ENCODE peak calls at places on chromosome 1, in ten cellular contexts. R is CD8-positive, alpha-beta memory T cell; A is MM.1S; X is adipocyte; U is psoas muscle; Q is CD4-positive, CD25-positive, alpha-beta regulatory T cell; T is Caco-2; W is fibroblast of lung; L is cardiac muscle cell; J is thoracic aorta. C is an unnamed sample.
A peak's percentile ranks its signal among the peaks of the same experiment; 100 is the strongest.

GRCh38 chr1:1827089-1827433 is 48.8 kb upstream of the NADK start:
- DNase-seq in R (no peak), A (no peak), X (no peak), U (no peak), Q (no peak), T (no peak), W (peak; percentile 11), L (no peak), J (no peak), C (peak; percentile 65)

GRCh38 chr1:196278816-196279215 is 329.4 kb downstream of the KCNT2 start:
- DNase-seq in R (no peak), A (no peak), X (no peak), U (no peak), Q (no peak), T (no peak), W (no peak), L (no peak), J (no peak), C (no peak)

GRCh38 chr1:207972350-207972749 is 61.4 kb upstream of the CD34 start:
- DNase-seq in R (no peak), A (no peak), X (no peak), U (no peak), Q (no peak), T (no peak), W (no peak), L (no peak), J (no peak), C (no peak)

GRCh38 chr1:164456272-164456671 is 102.7 kb upstream of the PBX1 start:
- DNase-seq in R (no peak), A (no peak), X (no peak), U (no peak), Q (no peak), T (no peak), W (no peak), L (no peak), J (no peak), C (no peak)

GRCh38 chr1:112673589-112674439 is 645 bp upstream of the MOV10 start:
- DNase-seq in R (peak; percentile 12), A (peak; percentile 31), X (peak; percentile 79), U (no peak), Q (no peak), T (peak; percentile 10), W (peak; percentile 65), L (peak; percentile 38), J (no peak), C (peak; percentile 37)

GRCh38 chr1:184416921-184417320 is 30.1 kb downstream of the C1orf21 start:
- DNase-seq in R (no peak), A (no peak), X (no peak), U (no peak), Q (no peak), T (no peak), W (no peak), L (peak; percentile 4), J (no peak), C (no peak)

GRCh38 chr1:223087231-223087990 is 55.6 kb downstream of the TLR5 start:
- DNase-seq in R (no peak), A (no peak), X (peak; percentile 39), U (no peak), Q (no peak), T (no peak), W (peak; percentile 36), L (no peak), J (no peak), C (no peak)

GRCh38 chr1:231628207-231628876 is 1.8 kb downstream of the DISC1 start:
- DNase-seq in R (no peak), A (no peak), X (peak; percentile 35), U (no peak), Q (no peak), T (no peak), W (no peak), L (no peak), J (no peak), C (peak; percentile 27)

GRCh38 chr1:107963009-107963408 is 2.0 kb downstream of the VAV3 start:
- DNase-seq in R (no peak), A (no peak), X (no peak), U (no peak), Q (no peak), T (no peak), W (no peak), L (no peak), J (no peak), C (no peak)

GRCh38 chr1:165829888-165830287 is 2.5 kb downstream of the UCK2 start:
- DNase-seq in R (no peak), A (no peak), X (no peak), U (no peak), Q (no peak), T (no peak), W (no peak), L (no peak), J (no peak), C (no peak)

GRCh38 chr1:69197816-69198215 is 369.9 kb upstream of the LRRC7 start:
- DNase-seq in R (no peak), A (peak; percentile 38), X (no peak), U (no peak), Q (no peak), T (no peak), W (no peak), L (no peak), J (no peak), C (no peak)

GRCh38 chr1:172662464-172663109 is 3.7 kb downstream of the FASLG start:
- DNase-seq in R (peak; percentile 89), A (peak; percentile 70), X (peak; percentile 52), U (peak; percentile 28), Q (peak; percentile 34), T (no peak), W (peak; percentile 89), L (no peak), J (no peak), C (no peak)

GRCh38 chr1:174692313-174692712 is 244.5 kb downstream of the GPR52 start:
- DNase-seq in R (no peak), A (no peak), X (peak; percentile 40), U (no peak), Q (no peak), T (no peak), W (peak; percentile 55), L (no peak), J (no peak), C (no peak)

GRCh38 chr1:153699116-153699515 is 20.6 kb downstream of the NPR1 start:
- DNase-seq in R (no peak), A (no peak), X (peak; percentile 17), U (no peak), Q (no peak), T (no peak), W (peak; percentile 37), L (no peak), J (no peak), C (no peak)
- H3K4me3 ChIP-seq in R (no peak overlapping the region), A (no peak overlapping the region), X (peak overlapping the region; percentile 55), U (no peak overlapping the region), Q (no peak overlapping the region), T (no peak overlapping the region), W (no peak overlapping the region), L (no peak overlapping the region), J (no peak overlapping the region), C (no peak overlapping the region)

DNA sequence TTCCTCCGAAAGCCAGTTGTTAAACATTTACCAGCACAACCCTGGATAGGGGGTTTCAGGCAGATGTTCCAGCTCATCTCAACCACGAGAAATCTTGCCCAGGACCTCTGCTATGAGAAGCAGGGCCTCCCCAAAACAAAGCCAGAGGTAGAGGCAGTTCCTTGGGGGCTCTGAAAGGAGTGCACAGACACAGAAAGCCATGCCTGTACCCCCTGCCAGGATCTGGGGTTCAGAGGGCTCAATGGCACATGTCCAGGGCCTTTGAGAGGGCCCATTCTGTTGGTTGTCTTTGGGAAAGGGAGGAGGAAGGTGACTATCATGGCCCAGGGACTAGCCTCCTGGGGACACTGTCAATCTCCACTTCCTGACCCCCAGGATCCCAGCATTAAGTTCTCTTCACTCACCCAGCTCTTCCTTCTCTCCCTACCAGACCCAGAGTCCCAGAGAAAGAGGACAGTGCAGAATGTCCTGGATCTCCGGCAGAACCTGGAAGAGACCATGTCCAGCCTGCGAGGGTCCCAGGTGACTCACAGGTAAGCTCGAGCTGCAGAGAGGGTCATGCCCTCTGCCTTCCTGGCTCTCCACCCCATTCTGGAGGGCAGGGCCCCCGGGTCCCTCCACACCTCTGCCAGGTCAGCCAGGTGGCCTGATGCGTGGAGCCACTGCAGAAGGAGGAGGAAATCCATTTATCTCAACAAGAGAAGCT is 116.4 kb upstream of the IPO9 start:
- DNase-seq in R (no peak), A (no peak), X (no peak), U (no peak), Q (no peak), T (no peak), W (no peak), L (no peak), J (no peak), C (no peak)
- H3K4me1 ChIP-seq in R (no peaks in the 10 kb centered on the region), A (peaks cover 11% of the 10 kb centered on the region), X (peaks cover 87% of the 10 kb centered on the region), U (peaks cover 48% of the 10 kb centered on the region), Q (no peaks in the 10 kb centered on the region), T (peaks cover 8% of the 10 kb centered on the region), W (peaks cover 69% of the 10 kb centered on the region), L (peaks cover 30% of the 10 kb centered on the region), J (peaks cover 60% of the 10 kb centered on the region), C (peaks cover 4% of the 10 kb centered on the region)

GRCh38 chr1:211605613-211606326 is 26.8 kb upstream of the SLC30A1 start:
- DNase-seq in R (no peak), A (no peak), X (no peak), U (no peak), Q (no peak), T (no peak), W (no peak), L (no peak), J (no peak), C (no peak)

GRCh38 chr1:211605034-211605433 is 26.1 kb upstream of the SLC30A1 start:
- DNase-seq in R (no peak), A (no peak), X (no peak), U (no peak), Q (no peak), T (no peak), W (no peak), L (no peak), J (no peak), C (no peak)

GRCh38 chr1:211606327-211606913 is 27.5 kb upstream of the SLC30A1 start:
- DNase-seq in R (no peak), A (peak; percentile 86), X (no peak), U (no peak), Q (no peak), T (no peak), W (no peak), L (no peak), J (no peak), C (no peak)

GRCh38 chr1:211607752-211608478 is 29.0 kb upstream of the SLC30A1 start:
- DNase-seq in R (no peak), A (no peak), X (no peak), U (no peak), Q (no peak), T (peak; percentile 43), W (no peak), L (no peak), J (no peak), C (no peak)

GRCh38 chr1:211606914-211607751 is 28.2 kb upstream of the SLC30A1 start:
- DNase-seq in R (peak; percentile 6), A (peak; percentile 86), X (no peak), U (no peak), Q (no peak), T (no peak), W (no peak), L (no peak), J (no peak), C (no peak)
- H3K4me3 ChIP-seq in R (peak overlapping the region; percentile 16), A (peak overlapping the region; percentile 59), X (no peak overlapping the region), U (no peak overlapping the region), Q (peak overlapping the region; percentile 59), T (no peak overlapping the region), W (no peak overlapping the region), L (no peak overlapping the region), J (peak overlapping the region; percentile 13), C (no peak overlapping the region)

DNA sequence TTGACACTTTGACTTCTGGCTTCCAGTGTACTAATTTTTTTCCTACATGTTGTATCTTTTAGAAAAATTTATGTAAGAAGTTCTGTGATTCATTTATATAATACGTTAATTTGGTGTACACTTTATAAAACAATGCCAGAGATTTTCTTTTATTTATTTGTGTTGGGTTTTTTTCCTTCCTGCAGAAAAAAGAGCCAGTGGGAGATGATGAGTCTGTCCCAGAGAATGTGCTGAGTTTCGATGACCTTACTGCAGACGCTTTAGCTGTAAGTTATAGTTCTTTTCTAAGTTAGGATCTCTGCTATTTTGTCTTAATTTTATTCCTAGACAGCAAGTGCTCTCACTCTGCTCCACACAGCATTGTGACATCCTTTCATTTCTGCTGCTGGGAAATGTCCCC is 14.4 kb downstream of the SARS1 start:
- DNase-seq in R (no peak), A (no peak), X (peak; percentile 62), U (no peak), Q (no peak), T (no peak), W (peak; percentile 75), L (no peak), J (no peak), C (no peak)
- H3K4me1 ChIP-seq in R (no peaks in the 10 kb centered on the region), A (no peaks in the 10 kb centered on the region), X (peaks cover 8% of the 10 kb centered on the region), U (no peaks in the 10 kb centered on the region), Q (no peaks in the 10 kb centered on the region), T (no peaks in the 10 kb centered on the region), W (no peaks in the 10 kb centered on the region), L (no peaks in the 10 kb centered on the region), J (no peaks in the 10 kb centered on the region), C (peaks cover 53% of the 10 kb centered on the region)